ENCODE peak calls at places on chromosomes 2 and 18, in five cellular contexts. X, Q, W, I and D are unnamed samples.

GRCh38 chr2:195414479-195414878 is 242.5 kb upstream of the SLC39A10 start:
- DNase-seq in X (no peak), Q (no peak), W (no peak), I (no peak), D (no peak)

GRCh38 chr18:24544949-24545348 is 84.5 kb downstream of the HRH4 start:
- DNase-seq in X (no peak), Q (no peak), W (no peak), I (no peak), D (no peak)

GRCh38 chr2:55155764-55156221 is 76.3 kb downstream of the CLHC1 start:
- DNase-seq in X (no peak), Q (peak; percentile 55), W (peak; percentile 76), I (no peak), D (no peak)

GRCh38 chr2:23230885-23231284 is 154.1 kb upstream of the KLHL29 start:
- DNase-seq in X (no peak), Q (no peak), W (no peak), I (no peak), D (no peak)

GRCh38 chr2:10057231-10058107 is 14.1 kb downstream of the KLF11 start:
- DNase-seq in X (no peak), Q (peak; percentile 45), W (peak; percentile 90), I (no peak), D (peak; percentile 65)

GRCh38 chr2:11583203-11583752 is 49.4 kb downstream of the GREB1 start:
- DNase-seq in X (peak; percentile 64), Q (no peak), W (peak; percentile 30), I (no peak), D (no peak)

GRCh38 chr18:46250084-46250811 is 146.1 kb downstream of the HAUS1 start:
- DNase-seq in X (no peak), Q (peak; percentile 82), W (peak; percentile 69), I (peak; percentile 45), D (peak; percentile 60)

GRCh38 chr2:189466656-189467055 is 25.4 kb downstream of the WDR75 start:
- DNase-seq in X (peak; percentile 27), Q (peak; percentile 18), W (no peak), I (no peak), D (no peak)

GRCh38 chr2:32937602-32938450 is 8.9 kb upstream of the LTBP1 start:
- DNase-seq in X (peak; percentile 87), Q (no peak), W (peak; percentile 48), I (no peak), D (no peak)

GRCh38 chr2:220473611-220474010 is 846.2 kb downstream of the SLC4A3 start:
- DNase-seq in X (no peak), Q (no peak), W (peak; percentile 80), I (no peak), D (no peak)

GRCh38 chr2:101012054-101012705 is 10.1 kb downstream of the RPL31 start:
- DNase-seq in X (no peak), Q (no peak), W (peak; percentile 34), I (no peak), D (no peak)